ENCODE peak calls at places on chromosomes 1 and 21, in six cellular contexts. W is GM13976; O is body of pancreas; I is heart right ventricle; G is CD8-positive, alpha-beta T cell; K is GM12878. D is an unnamed sample.

GRCh38 chr1:245512980-245513578 is 358.3 kb downstream of the KIF26B start:
- DNase-seq in G (no peak), I (no peak), K (no peak), W (peak; percentile 37), O (no peak), D (no peak)

GRCh38 chr1:233061265-233061664 is 110.9 kb downstream of the NTPCR start:
- DNase-seq in G (no peak), K (no peak), W (no peak), I (no peak), O (no peak), D (no peak)

GRCh38 chr1:228155596-228156517 is 6.1 kb downstream of the GJC2 start:
- DNase-seq in I (no peak), G (no peak), W (no peak), O (no peak), K (no peak), D (no peak)

GRCh38 chr1:80656011-80656627 is 1144.6 kb upstream of the ADGRL2 start:
- DNase-seq in I (no peak), G (no peak), O (no peak), K (no peak), W (peak; percentile 11), D (no peak)

GRCh38 chr1:237875291-237875690 is 15.4 kb downstream of the ZP4 start:
- DNase-seq in G (no peak), K (no peak), I (no peak), W (no peak), O (no peak), D (no peak)

GRCh38 chr1:232292246-232292645 is 337.7 kb downstream of the SIPA1L2 start:
- DNase-seq in G (no peak), O (no peak), K (no peak), W (no peak), I (no peak), D (no peak)

GRCh38 chr1:53378061-53378460 is 50.2 kb upstream of the LRP8 start:
- DNase-seq in G (no peak), W (no peak), K (no peak), I (no peak), O (no peak), D (no peak)

GRCh38 chr1:28190996-28191645 is 14.6 kb upstream of the PTAFR start:
- DNase-seq in I (peak; percentile 34), G (no peak), O (no peak), K (no peak), W (no peak), D (no peak)

GRCh38 chr1:11527541-11528452 is 48.8 kb downstream of the DISP3 start:
- DNase-seq in K (no peak), G (no peak), W (no peak), O (no peak), I (no peak), D (no peak)

GRCh38 chr1:229716064-229716463 is 90.0 kb downstream of the URB2 start:
- DNase-seq in K (no peak), G (no peak), I (no peak), O (no peak), W (no peak), D (no peak)

GRCh38 chr1:29709711-29710169 is 473.4 kb downstream of the PTPRU start:
- DNase-seq in O (no peak), W (no peak), G (no peak), K (no peak), I (no peak), D (no peak)

GRCh38 chr21:42563261-42564045 is 49.8 kb downstream of the SLC37A1 start:
- DNase-seq in W (no peak), G (no peak), K (no peak), I (no peak), O (peak; percentile 10), D (no peak)

GRCh38 chr1:43049487-43049886 is 90.8 kb upstream of the SLC2A1 start:
- DNase-seq in I (no peak), K (no peak), W (no peak), O (no peak), G (no peak), D (no peak)

GRCh38 chr1:153611024-153611352 is 1.9 kb downstream of the S100A16 start:
- DNase-seq in W (peak; percentile 32), K (no peak), G (no peak), O (no peak), I (no peak), D (no peak)

GRCh38 chr1:156677616-156678596 is 699 bp upstream of the NES start:
- DNase-seq in O (peak; percentile 50), K (no peak), G (no peak), I (peak; percentile 87), W (peak; percentile 73), D (no peak)

GRCh38 chr1:175073054-175073453 is 5.4 kb downstream of the TNN start:
- DNase-seq in G (no peak), O (no peak), I (no peak), W (no peak), K (no peak), D (no peak)

GRCh38 chr1:232538224-232538942 is 91.5 kb downstream of the SIPA1L2 start:
- DNase-seq in K (no peak), W (no peak), G (no peak), I (no peak), O (no peak), D (no peak)

GRCh38 chr1:87294633-87295032 is 34.0 kb upstream of the LMO4 start:
- DNase-seq in K (no peak), I (no peak), G (no peak), W (no peak), O (no peak), D (no peak)

GRCh38 chr1:236689713-236690569 is 3.6 kb downstream of the ACTN2 start:
- DNase-seq in I (peak; percentile 28), W (no peak), G (no peak), K (no peak), O (no peak), D (no peak)

GRCh38 chr1:228259951-228260350 is 52.1 kb downstream of the OBSCN start:
- DNase-seq in G (no peak), K (no peak), W (no peak), O (no peak), I (no peak), D (no peak)

GRCh38 chr1:209428241-209428921 is 155.1 kb upstream of the CAMK1G start:
- DNase-seq in I (no peak), W (no peak), G (no peak), O (no peak), K (no peak), D (no peak)

GRCh38 chr1:109274533-109275476 is 8.1 kb downstream of the PSRC1 start:
- DNase-seq in I (no peak), O (peak; percentile 68), W (no peak), G (no peak), K (no peak), D (no peak)

GRCh38 chr1:64019818-64020217 is 183.6 kb upstream of the UBE2U start:
- DNase-seq in O (no peak), I (no peak), G (no peak), K (peak; percentile 3), W (peak; percentile 16), D (no peak)

GRCh38 chr1:239761509-239761908 is 330.2 kb upstream of the FMN2 start:
- DNase-seq in K (no peak), W (no peak), I (no peak), O (no peak), G (no peak), D (no peak)

GRCh38 chr1:239765163-239765562 is 326.5 kb upstream of the FMN2 start:
- DNase-seq in W (no peak), G (no peak), I (no peak), O (no peak), K (no peak), D (no peak)

GRCh38 chr1:239763850-239764249 is 327.8 kb upstream of the FMN2 start:
- DNase-seq in I (no peak), O (no peak), W (no peak), K (no peak), G (no peak), D (no peak)
- TF ChIP-seq CTCF in I (no peak), O (no peak), W (no peak), K (no peak), G (no peak), D (no peak)

DNA sequence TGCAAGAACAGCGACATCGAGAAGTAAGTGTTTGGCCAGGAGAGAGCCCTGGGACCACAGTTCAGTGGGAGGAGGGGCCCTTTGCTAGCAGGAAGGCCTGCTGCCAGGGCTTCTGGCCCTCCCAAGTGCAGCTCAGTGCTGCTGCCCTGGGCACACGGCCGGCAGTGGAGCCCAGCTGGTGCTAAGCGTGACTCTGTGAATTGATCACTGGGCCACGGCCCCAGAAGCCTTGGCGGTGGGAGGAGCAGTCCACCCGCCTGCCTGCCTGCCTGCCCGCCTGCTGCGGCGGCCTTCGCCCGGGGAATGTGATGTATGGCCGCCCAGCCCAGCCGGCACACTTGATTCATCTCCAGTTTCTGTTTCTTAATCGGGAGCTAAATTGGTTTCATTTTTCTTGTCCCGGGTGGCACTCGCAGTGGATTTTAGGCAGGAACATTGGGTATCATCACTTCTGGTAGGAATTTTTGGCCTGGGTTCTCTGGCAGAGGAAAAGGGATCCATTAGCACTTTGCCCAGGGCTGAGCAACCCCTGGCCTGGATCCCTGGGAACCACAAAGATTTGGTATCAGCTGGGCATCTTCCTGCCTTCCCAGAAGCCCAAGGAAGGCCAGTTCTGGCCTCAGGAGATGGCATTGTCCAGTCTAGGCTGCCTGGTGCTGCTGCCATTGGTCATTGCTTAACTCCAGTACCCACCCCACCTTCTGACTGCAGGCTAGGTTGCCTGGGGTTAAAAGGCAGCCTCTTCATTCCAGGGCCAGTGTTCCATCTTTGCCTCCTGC is 28.6 kb downstream of the TMEM53 start:
- DNase-seq in W (no peak), K (no peak), O (no peak), I (no peak), G (no peak), D (no peak)
- TF ChIP-seq CTCF in W (no peak), K (no peak), O (no peak), I (no peak), G (no peak), D (no peak)

GRCh38 chr1:106222415-106222814 is 834.1 kb upstream of the PRMT6 start:
- DNase-seq in O (no peak), W (no peak), I (no peak), K (no peak), G (no peak), D (no peak)

DNA sequence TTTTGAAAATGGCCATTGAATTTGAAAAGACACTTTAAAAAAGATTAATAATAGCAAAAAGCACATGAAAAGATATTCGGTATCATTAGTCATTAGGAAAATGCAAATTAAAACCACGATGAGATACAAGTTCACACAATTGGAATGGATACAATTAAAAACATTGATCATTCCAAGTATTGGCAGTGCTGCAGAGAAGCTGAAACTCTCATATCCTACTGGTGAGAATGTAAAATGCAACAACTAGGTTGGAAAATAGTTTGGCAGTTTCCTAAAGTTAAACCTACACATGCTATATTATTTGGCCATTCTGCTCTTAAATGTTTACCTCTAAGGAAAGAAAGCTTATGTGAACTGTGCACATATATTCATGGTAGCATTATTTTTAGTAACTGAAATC is 838.7 kb upstream of the PRMT6 start:
- DNase-seq in I (no peak), W (no peak), O (no peak), K (no peak), G (no peak), D (no peak)
- TF ChIP-seq CTCF in I (no peak), W (no peak), O (no peak), K (no peak), G (no peak), D (no peak)

DNA sequence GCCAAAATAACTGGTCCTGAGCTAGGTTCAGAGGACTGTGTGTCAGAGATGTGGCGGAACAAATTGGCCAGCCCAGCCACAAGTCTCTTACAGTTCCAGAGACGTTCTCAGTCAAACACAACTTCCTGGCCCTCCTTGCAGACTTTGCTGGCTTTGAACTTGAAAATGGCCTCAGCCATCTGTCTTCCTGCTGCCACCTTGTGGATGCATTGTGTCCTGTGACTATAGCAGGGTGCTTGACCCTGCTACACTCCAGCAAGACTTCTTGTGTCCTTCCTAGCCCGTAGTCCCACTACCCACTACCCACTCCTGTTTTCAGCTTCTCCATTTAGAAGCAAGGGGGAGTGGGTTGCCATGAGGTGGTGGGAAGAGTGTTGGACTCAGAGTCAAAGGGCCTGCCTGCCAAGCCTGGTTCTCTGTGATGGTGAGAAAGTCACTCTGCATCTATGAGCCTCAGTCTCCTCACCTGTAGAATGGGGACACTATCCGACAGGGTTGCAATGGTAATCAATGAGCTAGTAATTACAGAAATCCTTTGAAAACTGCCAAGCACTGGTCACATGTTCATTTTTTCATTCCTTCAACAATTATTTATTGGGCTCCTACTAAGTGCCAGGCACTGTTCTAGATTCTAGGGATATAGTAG is 109.9 kb downstream of the IGSF21 start:
- DNase-seq in I (no peak), O (no peak), G (no peak), K (no peak), W (peak; percentile 47), D (no peak)
- TF ChIP-seq CTCF in I (peak; percentile 10), O (peak; percentile 16), G (no peak), K (peak; percentile 48), W (peak; percentile 26), D (peak; percentile 33)